ENCODE peak calls at places on chromosomes 4 and X, in eight cellular contexts. One of them, this sample, is unnamed.

GRCh38 chrX:109707322-109707721 is 25.7 kb downstream of the ACSL4 start:
- DNase-seq in pancreas: no peak
- DNase-seq in uterus: no peak
- DNase-seq in GM10248: no peak
- DNase-seq in HFF-Myc: no peak
- DNase-seq in dorsolateral prefrontal cortex: no peak
- DNase-seq in B cell: no peak
- DNase-seq in MM.1S: no peak
- DNase-seq in this sample: no peak

GRCh38 chr4:62415256-62415655 is 1215.1 kb downstream of the ADGRL3 start:
- DNase-seq in pancreas: no peak
- DNase-seq in uterus: no peak
- DNase-seq in GM10248: no peak
- DNase-seq in HFF-Myc: no peak
- DNase-seq in dorsolateral prefrontal cortex: no peak
- DNase-seq in B cell: no peak
- DNase-seq in MM.1S: no peak
- DNase-seq in this sample: no peak

GRCh38 chrX:7574325-7574724 is 268.6 kb upstream of the VCX start:
- DNase-seq in pancreas: no peak
- DNase-seq in uterus: no peak
- DNase-seq in GM10248: no peak
- DNase-seq in HFF-Myc: no peak
- DNase-seq in dorsolateral prefrontal cortex: no peak
- DNase-seq in B cell: no peak
- DNase-seq in MM.1S: peak; percentile 24
- DNase-seq in this sample: no peak

GRCh38 chr4:8306511-8307021 is 37.0 kb downstream of the HTRA3 start:
- DNase-seq in pancreas: no peak
- DNase-seq in uterus: peak; percentile 19
- DNase-seq in GM10248: no peak
- DNase-seq in HFF-Myc: no peak
- DNase-seq in dorsolateral prefrontal cortex: no peak
- DNase-seq in B cell: peak; percentile 33
- DNase-seq in MM.1S: no peak
- DNase-seq in this sample: no peak

GRCh38 chr4:123144626-123145025 is 222.2 kb upstream of the NUDT6 start:
- DNase-seq in pancreas: no peak
- DNase-seq in uterus: no peak
- DNase-seq in GM10248: no peak
- DNase-seq in HFF-Myc: no peak
- DNase-seq in dorsolateral prefrontal cortex: no peak
- DNase-seq in B cell: no peak
- DNase-seq in MM.1S: no peak
- DNase-seq in this sample: no peak

GRCh38 chr4:55172694-55173287 is 47.4 kb upstream of the KDR start:
- DNase-seq in pancreas: no peak
- DNase-seq in uterus: peak; percentile 32
- DNase-seq in GM10248: no peak
- DNase-seq in HFF-Myc: no peak
- DNase-seq in dorsolateral prefrontal cortex: no peak
- DNase-seq in B cell: no peak
- DNase-seq in MM.1S: no peak
- DNase-seq in this sample: no peak

GRCh38 chrX:110293658-110294453 is 24.0 kb downstream of the AMMECR1 start:
- DNase-seq in pancreas: no peak
- DNase-seq in uterus: no peak
- DNase-seq in GM10248: no peak
- DNase-seq in HFF-Myc: no peak
- DNase-seq in dorsolateral prefrontal cortex: no peak
- DNase-seq in B cell: no peak
- DNase-seq in MM.1S: no peak
- DNase-seq in this sample: no peak

GRCh38 chr4:161767116-161767515 is 396.7 kb downstream of the FSTL5 start:
- DNase-seq in pancreas: no peak
- DNase-seq in uterus: no peak
- DNase-seq in GM10248: no peak
- DNase-seq in HFF-Myc: peak; percentile 16
- DNase-seq in dorsolateral prefrontal cortex: no peak
- DNase-seq in B cell: no peak
- DNase-seq in MM.1S: no peak
- DNase-seq in this sample: no peak

GRCh38 chr4:42070463-42070862 is 80.1 kb downstream of the SLC30A9 start:
- DNase-seq in pancreas: no peak
- DNase-seq in uterus: no peak
- DNase-seq in GM10248: no peak
- DNase-seq in HFF-Myc: no peak
- DNase-seq in dorsolateral prefrontal cortex: no peak
- DNase-seq in B cell: no peak
- DNase-seq in MM.1S: no peak
- DNase-seq in this sample: no peak

GRCh38 chrX:150446995-150447394 is 83.9 kb downstream of the MAMLD1 start:
- DNase-seq in pancreas: no peak
- DNase-seq in uterus: no peak
- DNase-seq in GM10248: no peak
- DNase-seq in HFF-Myc: no peak
- DNase-seq in dorsolateral prefrontal cortex: no peak
- DNase-seq in B cell: no peak
- DNase-seq in MM.1S: no peak
- DNase-seq in this sample: no peak

GRCh38 chr4:41657561-41657960 is 91.0 kb downstream of the PHOX2B start:
- DNase-seq in pancreas: no peak
- DNase-seq in uterus: no peak
- DNase-seq in GM10248: no peak
- DNase-seq in HFF-Myc: no peak
- DNase-seq in dorsolateral prefrontal cortex: no peak
- DNase-seq in B cell: no peak
- DNase-seq in MM.1S: no peak
- DNase-seq in this sample: no peak

DNA sequence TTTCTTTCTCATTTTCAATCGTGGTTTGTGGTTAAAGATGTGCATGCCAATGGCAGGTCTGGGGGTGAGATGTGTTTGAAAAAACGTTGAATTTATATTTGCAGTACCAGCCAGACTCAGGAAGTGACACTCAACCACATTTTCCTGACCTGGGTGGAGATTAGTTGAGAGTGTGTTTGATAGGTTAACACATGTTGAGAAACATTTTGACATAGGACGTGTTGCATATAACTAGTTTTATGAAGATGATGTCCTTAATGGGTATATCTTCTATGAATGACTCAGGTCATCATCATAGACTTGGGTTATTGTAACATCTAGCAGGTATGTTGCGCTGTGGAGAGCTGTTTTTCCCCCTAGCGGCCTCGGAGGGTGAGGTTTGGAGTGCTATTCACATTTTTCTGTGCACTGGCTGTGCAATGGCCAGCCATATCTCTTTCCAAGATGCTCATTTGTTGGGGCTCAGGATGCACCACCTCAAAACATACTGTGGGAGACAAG is 21.7 kb upstream of the CD38 start:
- DNase-seq in pancreas: no peak
- DNase-seq in uterus: no peak
- DNase-seq in GM10248: peak; percentile 38
- DNase-seq in HFF-Myc: peak; percentile 29
- DNase-seq in dorsolateral prefrontal cortex: no peak
- DNase-seq in B cell: peak; percentile 50
- DNase-seq in MM.1S: peak; percentile 95
- DNase-seq in this sample: peak; percentile 38
- TF ChIP-seq CTCF in pancreas: no peak
- TF ChIP-seq CTCF in uterus: no peak
- TF ChIP-seq CTCF in GM10248: peak; percentile 27
- TF ChIP-seq CTCF in HFF-Myc: peak; percentile 23
- TF ChIP-seq CTCF in dorsolateral prefrontal cortex: no peak
- TF ChIP-seq CTCF in B cell: peak; percentile 67
- TF ChIP-seq CTCF in MM.1S: peak; percentile 76
- TF ChIP-seq CTCF in this sample: peak; percentile 27

GRCh38 chrX:30488092-30488491 is 89.5 kb downstream of the TASL start:
- DNase-seq in pancreas: no peak
- DNase-seq in uterus: no peak
- DNase-seq in GM10248: peak; percentile 25
- DNase-seq in HFF-Myc: no peak
- DNase-seq in dorsolateral prefrontal cortex: no peak
- DNase-seq in B cell: no peak
- DNase-seq in MM.1S: peak; percentile 16
- DNase-seq in this sample: peak; percentile 27
- TF ChIP-seq CTCF in pancreas: no peak
- TF ChIP-seq CTCF in uterus: no peak
- TF ChIP-seq CTCF in GM10248: no peak
- TF ChIP-seq CTCF in HFF-Myc: no peak
- TF ChIP-seq CTCF in dorsolateral prefrontal cortex: no peak
- TF ChIP-seq CTCF in B cell: no peak
- TF ChIP-seq CTCF in MM.1S: peak; percentile 33
- TF ChIP-seq CTCF in this sample: peak; percentile 11

GRCh38 chr4:138981930-138982390 is 33.6 kb upstream of the NOCT start:
- DNase-seq in pancreas: no peak
- DNase-seq in uterus: peak; percentile 66
- DNase-seq in GM10248: no peak
- DNase-seq in HFF-Myc: no peak
- DNase-seq in dorsolateral prefrontal cortex: no peak
- DNase-seq in B cell: no peak
- DNase-seq in MM.1S: no peak
- DNase-seq in this sample: no peak
- TF ChIP-seq CTCF in pancreas: no peak
- TF ChIP-seq CTCF in uterus: peak; percentile 12
- TF ChIP-seq CTCF in GM10248: no peak
- TF ChIP-seq CTCF in HFF-Myc: no peak
- TF ChIP-seq CTCF in dorsolateral prefrontal cortex: no peak
- TF ChIP-seq CTCF in B cell: no peak
- TF ChIP-seq CTCF in MM.1S: no peak
- TF ChIP-seq CTCF in this sample: no peak

GRCh38 chrX:55839480-55839879 is 121.9 kb downstream of the RRAGB start:
- DNase-seq in pancreas: no peak
- DNase-seq in uterus: no peak
- DNase-seq in GM10248: no peak
- DNase-seq in HFF-Myc: no peak
- DNase-seq in dorsolateral prefrontal cortex: no peak
- DNase-seq in B cell: no peak
- DNase-seq in MM.1S: no peak
- DNase-seq in this sample: no peak
- TF ChIP-seq CTCF in pancreas: no peak
- TF ChIP-seq CTCF in uterus: no peak
- TF ChIP-seq CTCF in GM10248: no peak
- TF ChIP-seq CTCF in HFF-Myc: no peak
- TF ChIP-seq CTCF in dorsolateral prefrontal cortex: no peak
- TF ChIP-seq CTCF in B cell: no peak
- TF ChIP-seq CTCF in MM.1S: no peak
- TF ChIP-seq CTCF in this sample: no peak

GRCh38 chrX:24465524-24465850 is 401 bp downstream of the PDK3 start:
- DNase-seq in pancreas: no peak
- DNase-seq in uterus: no peak
- DNase-seq in GM10248: no peak
- DNase-seq in HFF-Myc: no peak
- DNase-seq in dorsolateral prefrontal cortex: no peak
- DNase-seq in B cell: no peak
- DNase-seq in MM.1S: no peak
- DNase-seq in this sample: no peak

GRCh38 chrX:24463077-24463476 is 2.0 kb upstream of the PDK3 start:
- DNase-seq in pancreas: no peak
- DNase-seq in uterus: no peak
- DNase-seq in GM10248: no peak
- DNase-seq in HFF-Myc: no peak
- DNase-seq in dorsolateral prefrontal cortex: no peak
- DNase-seq in B cell: no peak
- DNase-seq in MM.1S: no peak
- DNase-seq in this sample: peak; percentile 16

GRCh38 chrX:24464498-24464835 is 619 bp upstream of the PDK3 start:
- DNase-seq in pancreas: no peak
- DNase-seq in uterus: no peak
- DNase-seq in GM10248: no peak
- DNase-seq in HFF-Myc: no peak
- DNase-seq in dorsolateral prefrontal cortex: no peak
- DNase-seq in B cell: no peak
- DNase-seq in MM.1S: no peak
- DNase-seq in this sample: peak; percentile 6

GRCh38 chrX:24466025-24466424 is 939 bp downstream of the PDK3 start:
- DNase-seq in pancreas: no peak
- DNase-seq in uterus: no peak
- DNase-seq in GM10248: no peak
- DNase-seq in HFF-Myc: no peak
- DNase-seq in dorsolateral prefrontal cortex: no peak
- DNase-seq in B cell: no peak
- DNase-seq in MM.1S: no peak
- DNase-seq in this sample: no peak

DNA sequence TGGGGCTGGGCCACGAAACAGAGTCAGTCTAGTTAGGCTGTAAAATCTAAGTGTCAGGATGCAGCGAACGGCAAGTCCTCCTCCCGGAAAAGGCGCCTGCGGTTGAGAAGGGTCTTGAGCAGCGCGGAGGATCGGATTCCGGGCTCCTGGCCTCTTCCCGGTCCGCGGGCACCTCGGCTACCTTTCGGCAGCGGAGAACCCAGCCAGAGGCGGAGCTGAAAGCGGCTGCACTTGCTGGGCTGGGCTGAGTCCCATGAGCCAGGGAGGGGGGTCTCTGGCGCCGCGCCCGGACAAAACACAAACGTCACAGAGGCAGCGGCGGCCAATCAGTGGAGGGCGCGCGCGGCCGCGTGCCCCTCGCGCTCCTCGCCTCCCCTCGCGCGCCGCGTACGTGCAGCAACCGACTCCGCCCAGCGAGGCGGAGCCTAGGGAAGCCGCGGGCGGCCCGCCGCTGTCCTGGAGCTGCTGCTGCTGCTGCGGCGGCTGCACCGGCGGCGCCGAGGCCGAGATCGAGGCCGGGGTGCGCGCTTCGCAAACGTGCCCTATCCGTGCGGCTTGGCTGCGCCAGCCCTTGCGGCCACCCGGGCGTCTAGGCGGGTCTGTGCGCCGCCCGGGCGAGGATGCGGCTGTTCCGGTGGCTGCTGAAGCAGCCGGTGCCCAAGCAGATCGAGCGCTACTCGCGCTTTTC is at the start of gene PDK3:
- DNase-seq in pancreas: peak; percentile 92
- DNase-seq in uterus: peak; percentile 87
- DNase-seq in GM10248: peak; percentile 85
- DNase-seq in HFF-Myc: peak; percentile 29
- DNase-seq in dorsolateral prefrontal cortex: peak; percentile 83
- DNase-seq in B cell: peak; percentile 86
- DNase-seq in MM.1S: peak; percentile 86
- DNase-seq in this sample: peak; percentile 88
- TF ChIP-seq CTCF in pancreas: no peak
- TF ChIP-seq CTCF in uterus: no peak
- TF ChIP-seq CTCF in GM10248: no peak
- TF ChIP-seq CTCF in HFF-Myc: no peak
- TF ChIP-seq CTCF in dorsolateral prefrontal cortex: no peak
- TF ChIP-seq CTCF in B cell: no peak
- TF ChIP-seq CTCF in MM.1S: no peak
- TF ChIP-seq CTCF in this sample: no peak

DNA sequence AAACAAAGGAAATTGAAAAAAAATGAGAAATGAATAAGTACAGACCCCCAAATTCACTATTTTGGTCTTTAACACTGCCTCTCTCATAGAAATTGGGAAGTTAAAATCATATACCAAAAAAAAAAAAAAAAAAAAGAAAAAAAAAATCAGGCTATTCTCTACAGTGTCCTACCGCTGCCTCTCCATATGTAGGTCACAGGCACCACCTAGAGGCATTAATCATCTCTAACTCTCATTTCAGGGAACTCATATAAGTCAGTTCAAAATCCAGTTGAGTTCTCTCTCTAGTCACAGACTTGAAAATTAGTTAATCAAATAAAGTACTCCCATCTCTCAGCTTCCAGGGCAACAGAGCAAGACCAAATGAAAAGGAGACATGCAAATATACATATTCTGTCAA is 47.9 kb downstream of the COX18 start:
- DNase-seq in pancreas: no peak
- DNase-seq in uterus: no peak
- DNase-seq in GM10248: peak; percentile 42
- DNase-seq in HFF-Myc: no peak
- DNase-seq in dorsolateral prefrontal cortex: no peak
- DNase-seq in B cell: no peak
- DNase-seq in MM.1S: peak; percentile 26
- DNase-seq in this sample: peak; percentile 46
- TF ChIP-seq CTCF in pancreas: no peak
- TF ChIP-seq CTCF in uterus: no peak
- TF ChIP-seq CTCF in GM10248: peak; percentile 30
- TF ChIP-seq CTCF in HFF-Myc: peak; percentile 25
- TF ChIP-seq CTCF in dorsolateral prefrontal cortex: peak; percentile 23
- TF ChIP-seq CTCF in B cell: no peak
- TF ChIP-seq CTCF in MM.1S: peak; percentile 45
- TF ChIP-seq CTCF in this sample: peak; percentile 34

This sample was measured in GM13976.